ENCODE peak calls at places on chromosomes 2 and 18, in eight cellular contexts. P is adrenal gland, X is midbrain, D is NCI-H2029, K is T47D, N is amniotic epithelial cell, Z is A172, G is NCI-H1105 treated with DMSO at 0.1 percent for 48 hours. L is an unnamed sample.
A peak's percentile ranks its signal among the peaks of the same experiment; 100 is the strongest.

GRCh38 chr2:5914831-5915611 is 222.8 kb downstream of the SOX11 start:
- DNase-seq in G (no peak), P (no peak), K (no peak), Z (peak; percentile 95), X (no peak), N (no peak), D (no peak), L (peak; percentile 48)

GRCh38 chr2:8633735-8634313 is 48.0 kb upstream of the ID2 start:
- DNase-seq in K (no peak), N (peak; percentile 89), D (no peak), Z (peak; percentile 90), P (no peak), X (no peak), G (no peak), L (peak; percentile 83)

GRCh38 chr18:58580623-58581022 is 48.3 kb downstream of the ALPK2 start:
- DNase-seq in K (no peak), G (no peak), X (no peak), D (no peak), N (peak; percentile 67), Z (peak; percentile 50), P (no peak), L (peak; percentile 61)

GRCh38 chr18:10442551-10442971 is 11.9 kb upstream of the APCDD1 start:
- DNase-seq in N (no peak), P (no peak), D (no peak), Z (no peak), X (peak; percentile 90), G (no peak), K (no peak), L (no peak)

GRCh38 chr2:149858214-149858613 is 270.6 kb upstream of the MMADHC start:
- DNase-seq in N (no peak), D (no peak), P (no peak), K (no peak), G (no peak), Z (no peak), X (no peak), L (peak; percentile 31)

GRCh38 chr2:54176577-54176976 is 61.2 kb downstream of the ACYP2 start:
- DNase-seq in K (peak; percentile 1), X (peak; percentile 50), Z (peak; percentile 51), G (peak; percentile 51), N (peak; percentile 48), P (peak; percentile 38), D (no peak), L (peak; percentile 48)

GRCh38 chr2:113962692-113963480 is 73.0 kb downstream of the ACTR3 start:
- DNase-seq in D (no peak), Z (no peak), X (no peak), K (no peak), G (no peak), N (peak; percentile 83), P (no peak), L (peak; percentile 84)

GRCh38 chr2:203858176-203858575 is 9.4 kb upstream of the CTLA4 start:
- DNase-seq in Z (no peak), N (no peak), K (no peak), P (no peak), X (no peak), D (no peak), G (no peak), L (no peak)

GRCh38 chr18:11163668-11164067 is 14.3 kb upstream of the PIEZO2 start:
- DNase-seq in K (no peak), Z (no peak), D (no peak), X (no peak), P (peak; percentile 21), G (no peak), N (peak; percentile 29), L (peak; percentile 6)

GRCh38 chr18:69948919-69949537 is 1.4 kb upstream of the CD226 start:
- DNase-seq in P (peak; percentile 60), K (no peak), N (peak; percentile 50), D (no peak), Z (no peak), X (no peak), G (no peak), L (no peak)

GRCh38 chr2:236745420-236746210 is 176.0 kb downstream of the ACKR3 start:
- DNase-seq in G (no peak), Z (peak; percentile 64), K (peak; percentile 84), P (no peak), X (no peak), N (peak; percentile 82), D (no peak), L (peak; percentile 86)

GRCh38 chr2:215409331-215410127 is 26.3 kb downstream of the FN1 start:
- DNase-seq in G (no peak), D (no peak), P (no peak), N (no peak), Z (peak; percentile 66), K (no peak), X (no peak), L (no peak)

GRCh38 chr2:54508521-54508920 is 52.4 kb downstream of the SPTBN1 start:
- DNase-seq in X (no peak), Z (no peak), N (no peak), P (no peak), D (no peak), G (no peak), K (no peak), L (no peak)

GRCh38 chr2:204681412-204681811 is 136.1 kb downstream of the PARD3B start:
- DNase-seq in N (no peak), X (no peak), D (no peak), K (no peak), G (no peak), P (no peak), Z (peak; percentile 26), L (peak; percentile 50)

GRCh38 chr2:26521054-26521912 is 43.4 kb upstream of the OTOF start:
- DNase-seq in G (peak; percentile 3), P (no peak), K (peak; percentile 44), D (no peak), Z (peak; percentile 42), X (no peak), N (no peak), L (peak; percentile 26)

GRCh38 chr2:229003256-229003655 is 267.8 kb downstream of the PID1 start:
- DNase-seq in K (no peak), N (peak; percentile 33), Z (no peak), G (no peak), X (no peak), D (no peak), P (no peak), L (peak; percentile 4)

GRCh38 chr2:58483307-58483706 is 242.2 kb upstream of the FANCL start:
- DNase-seq in G (no peak), N (no peak), P (no peak), D (no peak), X (no peak), Z (no peak), K (no peak), L (no peak)

GRCh38 chr2:168613510-168613909 is 157.4 kb downstream of the CERS6 start:
- DNase-seq in Z (no peak), K (no peak), N (no peak), P (no peak), D (peak; percentile 56), G (no peak), X (no peak), L (no peak)

GRCh38 chr2:46497726-46498125 is 18.4 kb downstream of the TMEM247 start:
- DNase-seq in N (no peak), P (no peak), X (no peak), K (no peak), G (no peak), D (no peak), Z (no peak), L (no peak)

GRCh38 chr2:210496512-210496911 is 20.0 kb upstream of the LANCL1 start:
- DNase-seq in X (no peak), D (no peak), P (no peak), N (no peak), K (no peak), G (no peak), Z (no peak), L (no peak)

GRCh38 chr18:13681701-13682100 is 44.7 kb downstream of the FAM210A start:
- DNase-seq in Z (no peak), D (no peak), G (no peak), X (no peak), K (no peak), N (no peak), P (no peak), L (no peak)

GRCh38 chr2:134917219-134917957 is 1.2 kb upstream of the CCNT2 start:
- DNase-seq in G (peak; percentile 7), D (no peak), X (no peak), N (no peak), Z (no peak), P (peak; percentile 35), K (no peak), L (no peak)

GRCh38 chr2:159798376-159798724 is 342 bp upstream of the CD302 start:
- DNase-seq in P (no peak), D (peak; percentile 50), X (no peak), K (no peak), Z (no peak), G (no peak), N (no peak), L (no peak)

GRCh38 chr2:121133551-121134319 is 151.3 kb downstream of the TFCP2L1 start:
- DNase-seq in P (no peak), D (no peak), G (no peak), N (no peak), X (no peak), Z (no peak), K (no peak), L (no peak)

GRCh38 chr2:56287508-56287907 is 103.7 kb downstream of the CCDC85A start:
- DNase-seq in K (no peak), N (no peak), P (no peak), D (no peak), Z (no peak), G (peak; percentile 12), X (no peak), L (no peak)

GRCh38 chr2:203191958-203192357 is 46.9 kb upstream of the CYP20A1 start:
- DNase-seq in K (no peak), G (no peak), N (no peak), X (no peak), Z (no peak), P (no peak), D (no peak), L (no peak)

GRCh38 chr2:70374616-70375015 is 72.7 kb upstream of the FAM136A start:
- DNase-seq in D (no peak), Z (no peak), N (no peak), P (no peak), K (no peak), X (peak; percentile 1), G (no peak), L (no peak)

L was measured in iris pigment epithelial cell.